ENCODE peak calls at places on chromosome 20, in seven cellular contexts. One of them, this sample, is unnamed. For H3K4me1, the result is how much of the 10 kb centered on the place peaks cover.

GRCh38 chr20:38034108-38034649 is 633 bp downstream of the RPRD1B start:
- DNase-seq in GM12878: no peak
- DNase-seq in HCT116: no peak
- DNase-seq in HepG2: no peak
- DNase-seq in PC-3: no peak
- DNase-seq in neural progenitor cell: no peak
- DNase-seq in OCI-LY7: peak
- DNase-seq in this sample: no peak

GRCh38 chr20:49344975-49345374 is 67.1 kb upstream of the ZNFX1 start:
- DNase-seq in GM12878: no peak
- DNase-seq in HCT116: no peak
- DNase-seq in PC-3: peak
- DNase-seq in HepG2: no peak
- DNase-seq in neural progenitor cell: no peak
- DNase-seq in OCI-LY7: no peak
- DNase-seq in this sample: peak

GRCh38 chr20:57715268-57715904 is 5.6 kb upstream of the PMEPA1 start:
- DNase-seq in HCT116: no peak
- DNase-seq in neural progenitor cell: no peak
- DNase-seq in PC-3: no peak
- DNase-seq in OCI-LY7: no peak
- DNase-seq in GM12878: no peak
- DNase-seq in HepG2: no peak
- DNase-seq in this sample: no peak

GRCh38 chr20:4369119-4369797 is 352.5 kb upstream of the PRND start:
- DNase-seq in neural progenitor cell: no peak
- DNase-seq in PC-3: peak
- DNase-seq in HepG2: no peak
- DNase-seq in GM12878: no peak
- DNase-seq in OCI-LY7: no peak
- DNase-seq in HCT116: no peak
- DNase-seq in this sample: no peak

GRCh38 chr20:62018437-62019143 is 47.1 kb downstream of the TAF4 start:
- DNase-seq in PC-3: no peak
- DNase-seq in neural progenitor cell: no peak
- DNase-seq in GM12878: no peak
- DNase-seq in OCI-LY7: no peak
- DNase-seq in HCT116: no peak
- DNase-seq in HepG2: no peak
- DNase-seq in this sample: no peak

GRCh38 chr20:61433816-61434215 is 181.8 kb downstream of the CDH4 start:
- DNase-seq in HCT116: no peak
- DNase-seq in PC-3: no peak
- DNase-seq in OCI-LY7: no peak
- DNase-seq in HepG2: no peak
- DNase-seq in GM12878: no peak
- DNase-seq in neural progenitor cell: no peak
- DNase-seq in this sample: no peak

GRCh38 chr20:38844963-38845362 is 39.5 kb downstream of the PPP1R16B start:
- DNase-seq in OCI-LY7: no peak
- DNase-seq in HCT116: no peak
- DNase-seq in PC-3: no peak
- DNase-seq in neural progenitor cell: no peak
- DNase-seq in GM12878: no peak
- DNase-seq in HepG2: no peak
- DNase-seq in this sample: no peak

GRCh38 chr20:63441136-63441776 is 31.2 kb downstream of the KCNQ2 start:
- DNase-seq in HCT116: no peak
- DNase-seq in neural progenitor cell: no peak
- DNase-seq in OCI-LY7: no peak
- DNase-seq in PC-3: no peak
- DNase-seq in HepG2: no peak
- DNase-seq in GM12878: peak
- DNase-seq in this sample: no peak

GRCh38 chr20:40966516-40967185 is 62.0 kb upstream of the TOP1 start:
- DNase-seq in PC-3: no peak
- DNase-seq in OCI-LY7: no peak
- DNase-seq in HCT116: no peak
- DNase-seq in neural progenitor cell: no peak
- DNase-seq in HepG2: no peak
- DNase-seq in GM12878: no peak
- DNase-seq in this sample: no peak

GRCh38 chr20:5150226-5151076 is 23.6 kb downstream of the CDS2 start:
- DNase-seq in PC-3: peak
- DNase-seq in neural progenitor cell: no peak
- DNase-seq in OCI-LY7: no peak
- DNase-seq in HepG2: peak
- DNase-seq in GM12878: no peak
- DNase-seq in HCT116: no peak
- DNase-seq in this sample: peak

GRCh38 chr20:63847374-63848002 is 13.8 kb upstream of the ABHD16B start:
- DNase-seq in neural progenitor cell: peak
- DNase-seq in GM12878: no peak
- DNase-seq in PC-3: no peak
- DNase-seq in HepG2: no peak
- DNase-seq in HCT116: no peak
- DNase-seq in OCI-LY7: no peak
- DNase-seq in this sample: no peak

GRCh38 chr20:61710108-61710507 is 355.6 kb downstream of the TAF4 start:
- DNase-seq in HCT116: no peak
- DNase-seq in PC-3: no peak
- DNase-seq in GM12878: no peak
- DNase-seq in HepG2: no peak
- DNase-seq in OCI-LY7: no peak
- DNase-seq in neural progenitor cell: no peak
- DNase-seq in this sample: no peak

GRCh38 chr20:18428490-18429173 is 38.2 kb downstream of the DZANK1 start:
- DNase-seq in GM12878: no peak
- DNase-seq in HepG2: peak
- DNase-seq in HCT116: no peak
- DNase-seq in OCI-LY7: no peak
- DNase-seq in neural progenitor cell: no peak
- DNase-seq in PC-3: peak
- DNase-seq in this sample: peak

GRCh38 chr20:61575151-61575937 is 323.3 kb downstream of the CDH4 start:
- DNase-seq in PC-3: no peak
- DNase-seq in GM12878: no peak
- DNase-seq in OCI-LY7: no peak
- DNase-seq in HepG2: no peak
- DNase-seq in HCT116: no peak
- DNase-seq in neural progenitor cell: no peak
- DNase-seq in this sample: peak

GRCh38 chr20:57468523-57469417 is 56.2 kb downstream of the CTCFL start:
- DNase-seq in neural progenitor cell: no peak
- DNase-seq in GM12878: no peak
- DNase-seq in HCT116: no peak
- DNase-seq in OCI-LY7: peak
- DNase-seq in HepG2: no peak
- DNase-seq in PC-3: no peak
- DNase-seq in this sample: no peak

GRCh38 chr20:63739129-63740069 is at the start of gene SLC2A4RG:
- DNase-seq in GM12878: no peak
- DNase-seq in HCT116: no peak
- DNase-seq in HepG2: peak
- DNase-seq in OCI-LY7: peak
- DNase-seq in neural progenitor cell: peak
- DNase-seq in PC-3: peak
- DNase-seq in this sample: peak

GRCh38 chr20:47572105-47572729 is 70.5 kb downstream of the NCOA3 start:
- DNase-seq in GM12878: no peak
- DNase-seq in OCI-LY7: no peak
- DNase-seq in PC-3: no peak
- DNase-seq in neural progenitor cell: no peak
- DNase-seq in HepG2: no peak
- DNase-seq in HCT116: no peak
- DNase-seq in this sample: no peak

GRCh38 chr20:47568837-47569410 is 67.2 kb downstream of the NCOA3 start:
- DNase-seq in neural progenitor cell: no peak
- DNase-seq in HCT116: no peak
- DNase-seq in OCI-LY7: no peak
- DNase-seq in GM12878: no peak
- DNase-seq in PC-3: no peak
- DNase-seq in HepG2: no peak
- DNase-seq in this sample: no peak

GRCh38 chr20:47566269-47566668 is 64.6 kb downstream of the NCOA3 start:
- DNase-seq in PC-3: no peak
- DNase-seq in HCT116: no peak
- DNase-seq in neural progenitor cell: no peak
- DNase-seq in OCI-LY7: no peak
- DNase-seq in HepG2: no peak
- DNase-seq in GM12878: no peak
- DNase-seq in this sample: no peak

GRCh38 chr20:47571426-47571825 is 69.7 kb downstream of the NCOA3 start:
- DNase-seq in neural progenitor cell: no peak
- DNase-seq in OCI-LY7: no peak
- DNase-seq in HCT116: no peak
- DNase-seq in HepG2: no peak
- DNase-seq in PC-3: no peak
- DNase-seq in GM12878: no peak
- DNase-seq in this sample: no peak

GRCh38 chr20:47568019-47568418 is 66.3 kb downstream of the NCOA3 start:
- DNase-seq in PC-3: peak
- DNase-seq in HepG2: peak
- DNase-seq in neural progenitor cell: no peak
- DNase-seq in GM12878: no peak
- DNase-seq in HCT116: no peak
- DNase-seq in OCI-LY7: no peak
- DNase-seq in this sample: peak
- H3K4me1 ChIP-seq in PC-3: under half
- H3K4me1 ChIP-seq in HepG2: half or more
- H3K4me1 ChIP-seq in neural progenitor cell: under half
- H3K4me1 ChIP-seq in GM12878: under half
- H3K4me1 ChIP-seq in HCT116: half or more
- H3K4me1 ChIP-seq in OCI-LY7: half or more
- H3K4me1 ChIP-seq in this sample: under half

DNA sequence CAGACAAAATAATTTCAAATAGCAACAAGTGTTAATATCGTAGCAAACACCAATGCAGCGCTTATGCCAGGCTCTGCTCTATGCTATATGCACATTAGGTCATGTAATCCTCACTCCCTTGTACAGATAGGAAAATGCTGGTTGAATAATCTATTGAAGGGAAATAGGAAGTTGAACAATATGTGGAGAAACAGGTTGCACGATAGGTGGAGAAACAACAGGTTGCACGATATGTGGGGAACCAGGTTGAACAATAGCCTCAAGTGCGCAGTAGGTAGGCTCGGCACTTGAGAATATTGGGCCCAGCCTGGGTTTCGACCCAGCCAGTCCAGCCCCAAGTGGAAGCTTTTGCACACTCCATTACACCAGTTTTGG is 91.1 kb upstream of the SIRPA start:
- DNase-seq in GM12878: no peak
- DNase-seq in HCT116: no peak
- DNase-seq in HepG2: no peak
- DNase-seq in OCI-LY7: no peak
- DNase-seq in neural progenitor cell: no peak
- DNase-seq in PC-3: no peak
- DNase-seq in this sample: no peak
- H3K4me2 ChIP-seq in GM12878: peak
- H3K4me2 ChIP-seq in HCT116: no peak
- H3K4me2 ChIP-seq in HepG2: no peak
- H3K4me2 ChIP-seq in OCI-LY7: no peak
- H3K4me2 ChIP-seq in neural progenitor cell: peak
- H3K4me2 ChIP-seq in PC-3: no peak
- H3K4me2 ChIP-seq in this sample: peak

DNA sequence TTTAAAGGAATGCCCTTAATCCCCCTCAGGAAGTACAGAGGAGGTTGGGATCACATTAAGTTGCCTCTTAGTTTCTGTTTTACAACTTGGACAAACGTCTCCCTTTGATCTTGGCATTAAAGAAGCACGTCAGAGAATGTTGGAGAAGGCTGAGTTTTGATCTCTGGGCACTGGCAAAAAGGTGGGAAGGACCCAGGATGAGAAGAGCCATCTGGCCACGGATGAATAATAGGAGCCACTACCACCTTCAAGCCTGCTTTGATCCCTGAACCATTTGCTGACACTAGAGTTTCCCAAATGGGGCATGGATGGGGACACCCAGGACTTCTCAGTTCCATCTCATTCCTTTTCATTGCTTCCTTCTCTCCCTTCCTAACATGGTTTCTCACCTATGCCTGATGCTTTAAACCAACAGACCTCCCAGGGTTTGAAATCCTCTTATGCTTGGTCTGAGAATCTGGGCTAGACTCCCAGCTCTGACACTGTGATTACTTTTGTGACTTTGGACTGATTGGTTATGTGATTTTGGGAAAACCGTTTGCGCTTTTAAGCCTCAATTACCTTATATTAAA is 5.8 kb downstream of the TM9SF4 start:
- DNase-seq in OCI-LY7: no peak
- DNase-seq in HCT116: no peak
- DNase-seq in GM12878: no peak
- DNase-seq in HepG2: no peak
- DNase-seq in PC-3: no peak
- DNase-seq in neural progenitor cell: no peak
- DNase-seq in this sample: no peak
- TF ChIP-seq CTCF in OCI-LY7: no peak
- TF ChIP-seq CTCF in HCT116: no peak
- TF ChIP-seq CTCF in GM12878: no peak
- TF ChIP-seq CTCF in HepG2: no peak
- TF ChIP-seq CTCF in PC-3: no peak
- TF ChIP-seq CTCF in neural progenitor cell: no peak
- TF ChIP-seq CTCF in this sample: no peak

GRCh38 chr20:47927385-47927851 is 142.1 kb upstream of the SULF2 start:
- DNase-seq in PC-3: peak
- DNase-seq in GM12878: no peak
- DNase-seq in HepG2: no peak
- DNase-seq in OCI-LY7: no peak
- DNase-seq in HCT116: no peak
- DNase-seq in neural progenitor cell: no peak
- DNase-seq in this sample: no peak

GRCh38 chr20:47929368-47930115 is 144.3 kb upstream of the SULF2 start:
- DNase-seq in HepG2: no peak
- DNase-seq in PC-3: peak
- DNase-seq in HCT116: peak
- DNase-seq in OCI-LY7: no peak
- DNase-seq in neural progenitor cell: peak
- DNase-seq in GM12878: no peak
- DNase-seq in this sample: no peak

GRCh38 chr20:47927944-47928343 is 142.7 kb upstream of the SULF2 start:
- DNase-seq in HepG2: no peak
- DNase-seq in neural progenitor cell: no peak
- DNase-seq in OCI-LY7: no peak
- DNase-seq in HCT116: no peak
- DNase-seq in GM12878: no peak
- DNase-seq in PC-3: peak
- DNase-seq in this sample: no peak

GRCh38 chr20:47934761-47935160 is 149.5 kb upstream of the SULF2 start:
- DNase-seq in HCT116: no peak
- DNase-seq in GM12878: no peak
- DNase-seq in HepG2: no peak
- DNase-seq in neural progenitor cell: no peak
- DNase-seq in PC-3: peak
- DNase-seq in OCI-LY7: no peak
- DNase-seq in this sample: no peak

DNA sequence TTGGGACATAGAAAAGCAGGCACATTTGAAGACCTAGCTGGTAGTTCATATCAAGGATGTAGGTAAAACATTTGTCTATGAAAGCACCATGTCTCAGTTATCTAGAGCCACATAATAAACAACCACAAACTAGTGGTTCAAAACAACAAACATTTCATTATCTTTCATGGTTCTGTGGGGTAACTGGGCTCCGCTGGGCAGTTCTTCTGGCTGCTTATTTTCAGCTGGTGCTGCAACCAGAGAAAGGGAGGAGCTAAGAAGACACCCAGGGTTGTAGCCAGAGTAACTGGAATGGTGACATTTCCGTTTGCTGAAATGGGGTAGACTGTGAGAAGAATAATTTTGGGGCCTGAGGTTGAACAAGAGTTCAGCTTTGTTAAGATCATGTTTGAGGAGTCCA is 145.7 kb upstream of the SULF2 start:
- DNase-seq in PC-3: no peak
- DNase-seq in HepG2: no peak
- DNase-seq in GM12878: no peak
- DNase-seq in neural progenitor cell: no peak
- DNase-seq in HCT116: no peak
- DNase-seq in OCI-LY7: no peak
- DNase-seq in this sample: no peak
- H3K4me1 ChIP-seq in PC-3: half or more
- H3K4me1 ChIP-seq in HepG2: under half
- H3K4me1 ChIP-seq in GM12878: under half
- H3K4me1 ChIP-seq in neural progenitor cell: under half
- H3K4me1 ChIP-seq in HCT116: under half
- H3K4me1 ChIP-seq in OCI-LY7: under half
- H3K4me1 ChIP-seq in this sample: under half

This sample was measured in hepatocyte.